ENCODE peak calls at places on chromosomes 4 and X, in nine cellular contexts. C is left lung; Z is stimulated activated CD8-positive, alpha-beta memory T cell treated with anti-CD3 and anti-CD28 coated beads, Interleukin-7, amount 100 ng/mL, for 1 hour; N is anterior cingulate cortex; G is activated CD4-positive, alpha-beta memory T cell treated with anti-CD3 and anti-CD28 coated beads for 36 hours; R is Right ventricle myocardium inferior; V is glomerular endothelial cell; D is globus pallidus; M is endodermal cell. L is an unnamed sample.

GRCh38 chr4:105265689-105266088 is 119.0 kb downstream of the TET2 start:
- DNase-seq in D (no peak), M (no peak), C (no peak), Z (no peak), V (no peak), N (no peak), R (no peak), G (no peak), L (no peak)

GRCh38 chr4:136750898-136751297 is 781.4 kb downstream of the PCDH18 start:
- DNase-seq in C (no peak), N (no peak), M (no peak), V (no peak), R (no peak), Z (no peak), D (no peak), G (no peak), L (no peak)

GRCh38 chr4:39635023-39635422 is 3.6 kb downstream of the SMIM14 start:
- DNase-seq in D (no peak), R (no peak), C (no peak), M (peak; percentile 77), V (no peak), Z (no peak), G (no peak), N (no peak), L (no peak)

GRCh38 chr4:25350561-25350960 is 26.5 kb upstream of the ANAPC4 start:
- DNase-seq in C (no peak), N (no peak), D (no peak), V (no peak), R (no peak), G (no peak), M (no peak), Z (no peak), L (no peak)

GRCh38 chrX:107673933-107674479 is 45.7 kb downstream of the PRPS1 start:
- DNase-seq in V (no peak), D (no peak), N (no peak), Z (peak; percentile 76), G (peak; percentile 93), M (peak; percentile 72), C (peak; percentile 87), R (peak; percentile 94), L (no peak)

GRCh38 chr4:21476753-21477152 is 471.8 kb downstream of the KCNIP4 start:
- DNase-seq in D (no peak), M (peak; percentile 93), V (no peak), G (no peak), Z (no peak), R (no peak), C (no peak), N (no peak), L (no peak)

GRCh38 chr4:127967141-127967775 is 2.1 kb downstream of the ABHD18 start:
- DNase-seq in R (no peak), C (no peak), N (no peak), G (no peak), V (no peak), M (no peak), D (no peak), Z (no peak), L (no peak)

GRCh38 chr4:154615211-154615610 is 2.8 kb upstream of the FGG start:
- DNase-seq in V (no peak), M (no peak), C (no peak), G (no peak), R (no peak), Z (no peak), D (no peak), N (no peak), L (no peak)

GRCh38 chrX:132488819-132489255 is at the start of gene MBNL3:
- DNase-seq in R (peak; percentile 67), C (peak; percentile 86), D (peak; percentile 50), V (no peak), G (peak; percentile 68), Z (peak; percentile 45), N (no peak), M (peak; percentile 83), L (no peak)

GRCh38 chrX:153635788-153636668 is 11.0 kb upstream of the DUSP9 start:
- DNase-seq in D (no peak), V (no peak), Z (no peak), C (no peak), M (peak; percentile 92), N (no peak), R (no peak), G (peak; percentile 35), L (no peak)

GRCh38 chr4:1862055-1862911 is 6.3 kb upstream of the LETM1 start:
- DNase-seq in M (peak; percentile 67), R (no peak), C (no peak), D (no peak), G (peak; percentile 24), Z (no peak), N (no peak), V (no peak), L (no peak)

GRCh38 chrX:97705936-97706335 is 822.2 kb downstream of the RPA4 start:
- DNase-seq in D (no peak), C (no peak), V (no peak), R (no peak), Z (no peak), N (no peak), M (no peak), G (no peak), L (no peak)

GRCh38 chr4:159098482-159099127 is 4.3 kb upstream of the RAPGEF2 start:
- DNase-seq in V (no peak), R (no peak), G (no peak), N (no peak), Z (no peak), D (no peak), C (no peak), M (no peak), L (no peak)

GRCh38 chr4:15352508-15352907 is 75.3 kb upstream of the C1QTNF7 start:
- DNase-seq in D (no peak), C (no peak), V (no peak), R (no peak), Z (no peak), N (no peak), M (no peak), G (no peak), L (no peak)

GRCh38 chr4:3747582-3747906 is 18.6 kb upstream of the ADRA2C start:
- DNase-seq in C (no peak), V (no peak), M (peak; percentile 92), D (no peak), N (no peak), G (peak; percentile 16), R (no peak), Z (no peak), L (no peak)

L was measured in pulmonary artery endothelial cell.